ENCODE peak calls at places on chromosomes 5 and 9, in nine cellular contexts. H, U, O, I, X, D, A, R and N are unnamed samples.

GRCh38 chr9:35078066-35078465 is 1.7 kb downstream of the FANCG start:
- DNase-seq in R (no peak), D (no peak), X (no peak), O (no peak), U (no peak), H (no peak), I (no peak), A (no peak), N (no peak)

GRCh38 chr5:16877267-16877935 is 58.7 kb downstream of the MYO10 start:
- DNase-seq in H (no peak), A (no peak), U (no peak), X (no peak), O (no peak), D (no peak), I (no peak), R (no peak), N (no peak)

GRCh38 chr5:107469485-107469884 is 201.3 kb downstream of the EFNA5 start:
- DNase-seq in U (peak), H (peak), A (peak), R (no peak), I (no peak), O (no peak), D (no peak), X (no peak), N (no peak)

GRCh38 chr5:94992325-94992724 is 292.6 kb downstream of the MCTP1 start:
- DNase-seq in I (no peak), U (no peak), H (no peak), D (no peak), A (no peak), R (no peak), O (no peak), X (no peak), N (no peak)

GRCh38 chr9:69389437-69389995 is 64.5 kb downstream of the ENTREP1 start:
- DNase-seq in A (no peak), O (no peak), H (no peak), I (no peak), U (no peak), D (no peak), R (no peak), X (no peak), N (no peak)

GRCh38 chr5:27412379-27412778 is 374.0 kb upstream of the CDH9 start:
- DNase-seq in U (no peak), D (no peak), O (no peak), I (no peak), X (no peak), A (no peak), H (no peak), R (no peak), N (no peak)

GRCh38 chr9:97666907-97667686 is 30.0 kb downstream of the XPA start:
- DNase-seq in X (no peak), I (no peak), R (no peak), O (no peak), D (no peak), H (no peak), A (no peak), U (no peak), N (no peak)

GRCh38 chr9:33263936-33264472 is 504 bp downstream of the BAG1 start:
- DNase-seq in H (no peak), R (peak), X (peak), I (peak), O (no peak), U (no peak), D (peak), A (no peak), N (peak)

GRCh38 chr5:74892921-74893320 is 26.7 kb upstream of the FAM169A start:
- DNase-seq in H (no peak), O (no peak), U (no peak), R (no peak), D (no peak), I (no peak), X (no peak), A (no peak), N (no peak)

GRCh38 chr9:132863096-132863495 is 15.0 kb downstream of the AK8 start:
- DNase-seq in D (no peak), U (no peak), O (no peak), H (no peak), A (no peak), X (no peak), R (no peak), I (no peak), N (no peak)

GRCh38 chr5:154813736-154814135 is 36.7 kb downstream of the FAXDC2 start:
- DNase-seq in X (no peak), U (no peak), O (no peak), D (no peak), R (no peak), H (no peak), I (no peak), A (no peak), N (no peak)

GRCh38 chr5:111641533-111642230 is 115.3 kb downstream of the NREP start:
- DNase-seq in A (no peak), X (no peak), U (peak), H (no peak), D (no peak), I (no peak), O (no peak), R (no peak), N (no peak)

GRCh38 chr9:89431930-89432725 is 65.8 kb downstream of the SEMA4D start:
- DNase-seq in O (no peak), I (no peak), R (no peak), D (no peak), U (no peak), A (no peak), X (no peak), H (no peak), N (no peak)

GRCh38 chr9:91903126-91903911 is 46.7 kb downstream of the ROR2 start:
- DNase-seq in X (peak), U (no peak), O (no peak), I (no peak), H (no peak), D (no peak), R (no peak), A (no peak), N (no peak)

GRCh38 chr9:136566899-136567298 is 21.1 kb upstream of the NOTCH1 start:
- DNase-seq in I (no peak), H (no peak), D (peak), A (no peak), O (peak), X (no peak), R (peak), U (no peak), N (no peak)

GRCh38 chr5:106523842-106524241 is 1146.9 kb downstream of the EFNA5 start:
- DNase-seq in U (peak), X (no peak), A (no peak), D (no peak), H (peak), I (no peak), R (no peak), O (no peak), N (no peak)

GRCh38 chr9:21985964-21986667 is 8.1 kb downstream of the CDKN2A start:
- DNase-seq in H (no peak), U (no peak), O (no peak), D (no peak), A (no peak), I (no peak), X (no peak), R (no peak), N (no peak)

GRCh38 chr9:114319147-114319546 is 3.8 kb upstream of the ORM1 start:
- DNase-seq in O (peak), X (no peak), H (no peak), D (peak), R (peak), I (no peak), U (no peak), A (no peak), N (no peak)

GRCh38 chr9:79969866-79970265 is 398.1 kb downstream of the TLE4 start:
- DNase-seq in U (no peak), O (no peak), I (no peak), A (no peak), X (no peak), H (no peak), D (no peak), R (no peak), N (no peak)

GRCh38 chr5:32869216-32869615 is 158.1 kb downstream of the NPR3 start:
- DNase-seq in X (no peak), I (no peak), A (no peak), U (peak), R (no peak), D (no peak), H (no peak), O (no peak), N (no peak)

GRCh38 chr9:18297532-18297872 is 176.5 kb upstream of the ADAMTSL1 start:
- DNase-seq in U (no peak), O (no peak), I (no peak), H (peak), A (no peak), R (no peak), D (no peak), X (no peak), N (no peak)

GRCh38 chr5:16510123-16510522 is 44.5 kb upstream of the ZNF622 start:
- DNase-seq in O (no peak), A (no peak), X (no peak), U (no peak), D (no peak), R (no peak), I (no peak), H (no peak), N (no peak)

GRCh38 chr5:145979270-145980223 is 43.2 kb downstream of the SH3RF2 start:
- DNase-seq in I (no peak), D (no peak), A (no peak), U (no peak), O (no peak), R (no peak), H (peak), X (no peak), N (no peak)

GRCh38 chr5:89351975-89352374 is 469.0 kb upstream of the MEF2C start:
- DNase-seq in O (no peak), H (no peak), U (peak), A (no peak), R (no peak), X (no peak), D (no peak), I (no peak), N (no peak)

GRCh38 chr9:37904647-37905505 is 949 bp upstream of the SLC25A51 start:
- DNase-seq in H (no peak), O (no peak), X (no peak), I (no peak), D (peak), U (peak), A (no peak), R (peak), N (no peak)

GRCh38 chr5:150599917-150600511 is 40.4 kb upstream of the SYNPO start:
- DNase-seq in U (peak), I (no peak), O (peak), R (peak), A (no peak), H (peak), X (peak), D (peak), N (peak)

GRCh38 chr5:152259702-152260101 is 145.4 kb downstream of the NMUR2 start:
- DNase-seq in R (no peak), I (no peak), D (no peak), O (no peak), X (no peak), A (no peak), H (no peak), U (no peak), N (peak)

GRCh38 chr5:73997936-73998335 is 371.9 kb downstream of the ARHGEF28 start:
- DNase-seq in A (no peak), X (no peak), U (no peak), I (no peak), R (no peak), O (no peak), D (no peak), H (no peak), N (no peak)

GRCh38 chr5:132460835-132461230 is 29.7 kb downstream of the IRF1 start:
- DNase-seq in U (no peak), R (no peak), A (no peak), D (no peak), I (no peak), H (no peak), O (peak), X (no peak), N (no peak)

GRCh38 chr9:127858041-127858512 is 3.6 kb upstream of the ENG start:
- DNase-seq in H (no peak), R (peak), I (no peak), A (no peak), D (peak), X (no peak), U (no peak), O (peak), N (peak)

GRCh38 chr5:141437208-141437607 is 6.9 kb downstream of the PCDHGA12 start:
- DNase-seq in X (no peak), U (peak), D (no peak), R (no peak), I (no peak), H (no peak), A (no peak), O (no peak), N (no peak)

GRCh38 chr5:141430332-141431113 is at the start of gene PCDHGA12:
- DNase-seq in D (peak), R (no peak), I (no peak), H (peak), A (no peak), U (peak), O (peak), X (no peak), N (peak)

GRCh38 chr5:141434006-141434405 is 3.7 kb downstream of the PCDHGA12 start:
- DNase-seq in A (no peak), X (no peak), H (no peak), O (no peak), I (no peak), R (no peak), U (peak), D (no peak), N (no peak)

GRCh38 chr5:141427783-141428426 is 2.4 kb upstream of the PCDHGA12 start:
- DNase-seq in D (no peak), X (no peak), A (no peak), I (no peak), R (no peak), U (no peak), O (no peak), H (no peak), N (no peak)

GRCh38 chr5:141431286-141431685 is 979 bp downstream of the PCDHGA12 start:
- DNase-seq in A (no peak), X (no peak), O (no peak), U (no peak), H (no peak), D (no peak), I (no peak), R (no peak), N (no peak)
- H3K4me3 ChIP-seq in A (no peak), X (no peak), O (no peak), U (peak), H (no peak), D (peak), I (peak), R (peak), N (peak)

GRCh38 chr9:110146371-110146770 is 61.6 kb downstream of the C9orf152 start:
- DNase-seq in A (no peak), R (no peak), X (no peak), O (no peak), H (no peak), D (no peak), I (no peak), U (peak), N (no peak)

GRCh38 chr9:110152704-110153374 is 55.1 kb downstream of the C9orf152 start:
- DNase-seq in O (no peak), A (peak), D (no peak), R (no peak), X (no peak), H (peak), U (peak), I (no peak), N (no peak)

GRCh38 chr9:110148868-110149267 is 59.1 kb downstream of the C9orf152 start:
- DNase-seq in I (no peak), X (no peak), H (no peak), R (no peak), D (no peak), U (no peak), O (no peak), A (no peak), N (peak)

GRCh38 chr9:110143969-110144545 is 63.9 kb downstream of the C9orf152 start:
- DNase-seq in D (no peak), I (no peak), U (no peak), X (no peak), H (no peak), O (no peak), A (no peak), R (no peak), N (no peak)

GRCh38 chr9:110148384-110148783 is 59.6 kb downstream of the C9orf152 start:
- DNase-seq in X (no peak), U (peak), I (no peak), A (no peak), R (no peak), O (no peak), H (no peak), D (no peak), N (no peak)
- TF ChIP-seq POLR2A in X (no peak), U (no peak), I (no peak), A (no peak), R (no peak), O (no peak), H (no peak), D (no peak), N (no peak)

DNA sequence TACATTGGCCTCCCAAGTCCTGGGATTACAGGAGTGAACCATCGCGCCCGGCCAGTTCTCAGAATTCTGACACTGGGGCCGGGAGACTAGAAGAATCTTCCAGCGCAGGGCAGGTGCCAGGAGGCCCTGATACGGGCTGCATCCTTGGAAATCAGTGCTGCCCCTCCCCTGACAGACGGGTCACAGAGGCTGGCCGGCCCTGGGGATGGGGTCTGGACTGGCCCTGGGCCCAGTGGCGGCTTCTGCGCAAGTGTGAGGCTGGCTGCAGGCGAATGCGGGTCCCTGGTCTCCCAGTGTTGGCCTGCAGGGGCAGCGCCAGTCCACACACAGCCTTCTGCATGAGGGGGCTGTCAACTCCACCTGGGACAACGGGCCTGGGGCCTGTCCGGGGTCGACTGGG is 831 bp upstream of the TBC1D9B start:
- DNase-seq in I (no peak), U (no peak), H (no peak), O (peak), D (no peak), X (no peak), R (no peak), A (no peak), N (no peak)
- H3K4me3 ChIP-seq in I (no peak), U (no peak), H (no peak), O (no peak), D (no peak), X (no peak), R (no peak), A (no peak), N (peak)

GRCh38 chr5:10249948-10250803 is at the start of gene CCT5:
- DNase-seq in R (peak), D (peak), U (peak), A (peak), I (peak), X (peak), H (peak), O (peak), N (peak)
- TF ChIP-seq POLR2A in R (no peak), D (no peak), U (peak), A (peak), I (no peak), X (peak), H (peak), O (no peak), N (no peak)